ENCODE peak calls at places on chromosomes 6 and 20, in seven cellular contexts. R, N, O, H, S, V and T are unnamed samples.

GRCh38 chr6:80637312-80637711 is 530.8 kb downstream of the BCKDHB start:
- DNase-seq in R (peak; percentile 43), N (peak; percentile 53), O (no peak), H (no peak), S (no peak), V (no peak), T (no peak)

GRCh38 chr6:42287756-42288155 is 70.1 kb upstream of the MRPS10 start:
- DNase-seq in R (no peak), N (no peak), O (no peak), H (no peak), S (no peak), V (no peak), T (no peak)

GRCh38 chr20:44138859-44139258 is 48.1 kb downstream of the JPH2 start:
- DNase-seq in R (peak; percentile 20), N (no peak), O (no peak), H (peak; percentile 54), S (no peak), V (no peak), T (no peak)

GRCh38 chr6:135904666-135905065 is 53.2 kb downstream of the PDE7B start:
- DNase-seq in R (no peak), N (peak; percentile 62), O (no peak), H (no peak), S (no peak), V (no peak), T (no peak)

GRCh38 chr20:43942661-43943285 is 28.1 kb downstream of the TOX2 start:
- DNase-seq in R (peak; percentile 82), N (peak; percentile 85), O (peak; percentile 80), H (no peak), S (no peak), V (no peak), T (no peak)

GRCh38 chr6:168231393-168231957 is 88.1 kb downstream of the DACT2 start:
- DNase-seq in R (no peak), N (no peak), O (no peak), H (no peak), S (no peak), V (no peak), T (no peak)

GRCh38 chr6:158642805-158643489 is 1.6 kb downstream of the DYNLT1 start:
- DNase-seq in R (peak; percentile 34), N (peak; percentile 23), O (peak; percentile 43), H (no peak), S (no peak), V (no peak), T (no peak)

GRCh38 chr20:6657904-6658303 is 109.6 kb upstream of the BMP2 start:
- DNase-seq in R (no peak), N (no peak), O (no peak), H (no peak), S (no peak), V (no peak), T (no peak)

GRCh38 chr6:7865811-7866210 is 44.8 kb downstream of the TXNDC5 start:
- DNase-seq in R (peak; percentile 21), N (no peak), O (no peak), H (no peak), S (no peak), V (no peak), T (no peak)

GRCh38 chr6:20340459-20340858 is 61.2 kb upstream of the E2F3 start:
- DNase-seq in R (no peak), N (no peak), O (peak; percentile 10), H (no peak), S (no peak), V (no peak), T (no peak)

GRCh38 chr20:34768105-34768504 is 57.3 kb downstream of the NCOA6 start:
- DNase-seq in R (peak; percentile 41), N (peak; percentile 80), O (no peak), H (no peak), S (no peak), V (no peak), T (no peak)

GRCh38 chr6:119495230-119495683 is 145.7 kb upstream of the MAN1A1 start:
- DNase-seq in R (no peak), N (no peak), O (no peak), H (peak; percentile 8), S (peak; percentile 46), V (no peak), T (peak; percentile 63)

GRCh38 chr20:37188787-37189186 is 9.4 kb upstream of the MROH8 start:
- DNase-seq in R (no peak), N (no peak), O (no peak), H (no peak), S (no peak), V (no peak), T (no peak)

GRCh38 chr6:84762220-84762940 is 2.0 kb downstream of the TBX18 start:
- DNase-seq in R (peak; percentile 74), N (no peak), O (no peak), H (no peak), S (no peak), V (no peak), T (no peak)

GRCh38 chr6:87407531-87407895 is 259 bp upstream of the CFAP206 start:
- DNase-seq in R (peak; percentile 54), N (peak; percentile 41), O (no peak), H (peak; percentile 40), S (no peak), V (peak; percentile 58), T (no peak)